ENCODE peak calls at places on chromosomes 11 and 22, in ten cellular contexts. S is cardiac muscle cell; F is CD8-positive, alpha-beta T cell; I is SK-N-SH; N is colonic mucosa; Z is transverse colon; O is OCI-LY7; D is CD8-positive, alpha-beta memory T cell; E is fibroblast of lung; H is neuronal stem cell. R is an unnamed sample. For H3K9me3, the result is how much of the 10 kb centered on the place peaks cover.

GRCh38 chr22:47148956-47149748 is 386.7 kb downstream of the TBC1D22A start:
- DNase-seq in S (no peak), F (no peak), I (no peak), N (no peak), Z (no peak), O (no peak), D (no peak), E (no peak), H (no peak), R (no peak)

GRCh38 chr11:60831501-60832079 is 10.3 kb upstream of the CCDC86 start:
- DNase-seq in S (no peak), F (no peak), I (peak), N (no peak), Z (no peak), O (no peak), D (no peak), E (peak), H (no peak), R (no peak)

GRCh38 chr11:112321521-112322172 is 61.0 kb upstream of the PLET1 start:
- DNase-seq in S (no peak), F (no peak), I (no peak), N (peak), Z (peak), O (no peak), D (no peak), E (peak), H (no peak), R (no peak)

GRCh38 chr11:122451911-122452310 is 203.6 kb upstream of the UBASH3B start:
- DNase-seq in S (no peak), F (no peak), I (no peak), N (no peak), Z (no peak), O (no peak), D (no peak), E (no peak), H (no peak), R (no peak)

GRCh38 chr11:85977751-85978160 is 91.1 kb downstream of the PICALM start:
- DNase-seq in S (no peak), F (no peak), I (no peak), N (no peak), Z (no peak), O (no peak), D (no peak), E (no peak), H (no peak), R (no peak)

GRCh38 chr11:495537-495931 is 11.5 kb downstream of the RNH1 start:
- DNase-seq in S (no peak), F (no peak), I (no peak), N (no peak), Z (no peak), O (no peak), D (no peak), E (no peak), H (no peak), R (no peak)

GRCh38 chr11:91446267-91446666 is 778.4 kb upstream of the FAT3 start:
- DNase-seq in S (no peak), F (no peak), I (no peak), N (no peak), Z (no peak), O (no peak), D (no peak), E (no peak), H (no peak), R (no peak)

GRCh38 chr11:121443688-121444275 is 8.3 kb upstream of the SORL1 start:
- DNase-seq in S (no peak), F (no peak), I (no peak), N (no peak), Z (no peak), O (no peak), D (no peak), E (no peak), H (no peak), R (no peak)

GRCh38 chr11:45725121-45725520 is 59.7 kb upstream of the CHST1 start:
- DNase-seq in S (no peak), F (no peak), I (no peak), N (no peak), Z (no peak), O (no peak), D (no peak), E (no peak), H (no peak), R (no peak)

GRCh38 chr11:10659339-10660216 is 34.0 kb downstream of the IRAG1 start:
- DNase-seq in S (no peak), F (no peak), I (no peak), N (no peak), Z (peak), O (no peak), D (no peak), E (peak), H (no peak), R (no peak)

GRCh38 chr11:62430350-62430749 is 11.5 kb downstream of the SCGB1A1 start:
- DNase-seq in S (no peak), F (no peak), I (no peak), N (no peak), Z (no peak), O (no peak), D (no peak), E (no peak), H (no peak), R (no peak)

GRCh38 chr11:65060913-65061408 is 2.6 kb upstream of the NAALADL1 start:
- DNase-seq in S (peak), F (no peak), I (no peak), N (no peak), Z (no peak), O (no peak), D (no peak), E (peak), H (no peak), R (no peak)

GRCh38 chr22:44325718-44326548 is 13.2 kb upstream of the SHISAL1 start:
- DNase-seq in S (no peak), F (no peak), I (peak), N (no peak), Z (no peak), O (no peak), D (no peak), E (peak), H (no peak), R (no peak)

GRCh38 chr11:2263724-2264360 is 6.5 kb downstream of the ASCL2 start:
- DNase-seq in S (no peak), F (no peak), I (no peak), N (no peak), Z (no peak), O (no peak), D (no peak), E (no peak), H (no peak), R (no peak)

GRCh38 chr11:107696140-107696539 is 15.7 kb downstream of the SLN start:
- DNase-seq in S (no peak), F (no peak), I (no peak), N (no peak), Z (no peak), O (no peak), D (no peak), E (peak), H (no peak), R (no peak)

GRCh38 chr11:76670475-76671235 is at the start of gene LRRC32:
- DNase-seq in S (peak), F (no peak), I (peak), N (peak), Z (peak), O (peak), D (no peak), E (peak), H (peak), R (no peak)

GRCh38 chr11:36215688-36216050 is 73.6 kb downstream of the COMMD9 start:
- DNase-seq in S (no peak), F (no peak), I (no peak), N (no peak), Z (no peak), O (no peak), D (no peak), E (no peak), H (no peak), R (no peak)

GRCh38 chr11:8247312-8247711 is 16.4 kb downstream of the LMO1 start:
- DNase-seq in S (no peak), F (no peak), I (no peak), N (peak), Z (peak), O (no peak), D (no peak), E (no peak), H (no peak), R (no peak)

GRCh38 chr11:13291794-13292193 is 14.2 kb downstream of the BMAL1 start:
- DNase-seq in S (no peak), F (no peak), I (no peak), N (no peak), Z (no peak), O (no peak), D (no peak), E (no peak), H (no peak), R (no peak)

GRCh38 chr22:18044548-18045271 is 20.3 kb upstream of the MICAL3 start:
- DNase-seq in S (no peak), F (no peak), I (no peak), N (peak), Z (no peak), O (no peak), D (no peak), E (peak), H (no peak), R (no peak)

GRCh38 chr11:4065601-4066377 is 28.8 kb upstream of the RRM1 start:
- DNase-seq in S (no peak), F (no peak), I (no peak), N (no peak), Z (no peak), O (no peak), D (no peak), E (peak), H (no peak), R (no peak)

GRCh38 chr11:69898123-69898522 is 78.9 kb upstream of the FGF3 start:
- DNase-seq in S (no peak), F (no peak), I (no peak), N (no peak), Z (no peak), O (no peak), D (no peak), E (no peak), H (no peak), R (no peak)

DNA sequence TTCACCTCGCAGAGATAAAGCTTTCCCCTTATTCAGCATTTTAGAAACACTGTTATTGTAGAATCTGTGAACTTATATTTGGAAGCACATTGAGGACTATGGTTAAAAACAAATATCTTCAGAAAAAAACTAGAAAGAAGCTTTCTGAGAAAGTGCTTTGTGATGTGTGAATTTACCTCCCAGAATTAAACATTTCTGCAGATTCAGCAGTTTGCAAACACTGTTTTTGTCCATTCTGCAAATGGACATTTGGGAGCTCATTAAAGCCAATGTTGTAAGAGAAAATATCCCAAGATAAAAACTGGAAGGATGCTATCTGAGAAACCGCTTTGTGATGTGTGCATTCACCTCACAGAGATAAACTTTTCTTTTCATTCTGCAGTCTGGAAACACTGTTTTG is 272.7 kb downstream of the OR4A5 start:
- DNase-seq in S (no peak), F (no peak), I (no peak), N (no peak), Z (no peak), O (no peak), D (no peak), E (no peak), H (no peak), R (no peak)
- H3K9me3 ChIP-seq in S (under half), F (under half), I (under half), N (under half), Z (under half), O (under half), D (under half), E (under half), H (under half), R (under half)

GRCh38 chr11:128291835-128292234 is 295.5 kb downstream of the ETS1 start:
- DNase-seq in S (no peak), F (peak), I (no peak), N (peak), Z (peak), O (peak), D (peak), E (no peak), H (no peak), R (no peak)
- H3K4me3 ChIP-seq in S (no peak), F (peak), I (no peak), N (no peak), Z (no peak), O (peak), D (peak), E (no peak), H (no peak), R (no peak)

GRCh38 chr11:74870485-74870884 is 78.4 kb downstream of the XRRA1 start:
- DNase-seq in S (no peak), F (no peak), I (peak), N (no peak), Z (no peak), O (peak), D (no peak), E (peak), H (no peak), R (no peak)

GRCh38 chr11:74860743-74861142 is 88.1 kb downstream of the XRRA1 start:
- DNase-seq in S (no peak), F (no peak), I (no peak), N (no peak), Z (no peak), O (no peak), D (no peak), E (no peak), H (no peak), R (no peak)

GRCh38 chr11:74871037-74871436 is 77.9 kb downstream of the XRRA1 start:
- DNase-seq in S (no peak), F (no peak), I (no peak), N (no peak), Z (no peak), O (peak), D (no peak), E (no peak), H (no peak), R (no peak)

GRCh38 chr11:74863410-74863809 is 85.5 kb downstream of the XRRA1 start:
- DNase-seq in S (no peak), F (no peak), I (no peak), N (no peak), Z (no peak), O (no peak), D (no peak), E (no peak), H (no peak), R (no peak)

GRCh38 chr11:74866557-74866956 is 82.3 kb downstream of the XRRA1 start:
- DNase-seq in S (no peak), F (no peak), I (no peak), N (no peak), Z (no peak), O (peak), D (no peak), E (no peak), H (no peak), R (no peak)
- H3K9me3 ChIP-seq in S (under half), F (under half), I (under half), N (under half), Z (half or more), O (under half), D (under half), E (under half), H (under half), R (half or more)

GRCh38 chr11:26996056-26996455 is 2.1 kb downstream of the FIBIN start:
- DNase-seq in S (no peak), F (no peak), I (no peak), N (no peak), Z (no peak), O (no peak), D (no peak), E (no peak), H (no peak), R (no peak)
- H3K4me3 ChIP-seq in S (no peak), F (no peak), I (no peak), N (no peak), Z (peak), O (no peak), D (no peak), E (peak), H (no peak), R (no peak)

GRCh38 chr11:109606256-109606655 is 184.3 kb downstream of the C11orf87 start:
- DNase-seq in S (no peak), F (no peak), I (no peak), N (no peak), Z (no peak), O (no peak), D (no peak), E (no peak), H (no peak), R (no peak)
- H3K9me3 ChIP-seq in S (under half), F (under half), I (under half), N (under half), Z (under half), O (under half), D (under half), E (under half), H (under half), R (under half)

R was measured in esophagus squamous epithelium.